ENCODE peak calls at places on chromosomes 4 and X, in eight cellular contexts. C, Q, J, V, G, Y, E and S are unnamed samples.

GRCh38 chr4:153083447-153083921 is 120.8 kb upstream of the TRIM2 start:
- DNase-seq in C (peak), Q (peak), J (peak), V (peak), G (peak), Y (peak), E (no peak), S (peak)

GRCh38 chr4:61938250-61938846 is 738.2 kb downstream of the ADGRL3 start:
- DNase-seq in C (no peak), Q (no peak), J (peak), V (no peak), G (no peak), Y (no peak), E (no peak), S (no peak)

GRCh38 chrX:319579-320125 is 1.1 kb upstream of the GTPBP6 start:
- DNase-seq in C (no peak), Q (no peak), J (no peak), V (peak), G (no peak), Y (no peak), E (peak), S (peak)

GRCh38 chrX:9440116-9440844 is 24.6 kb upstream of the TBL1X start:
- DNase-seq in C (no peak), Q (no peak), J (no peak), V (no peak), G (no peak), Y (no peak), E (no peak), S (no peak)

GRCh38 chr4:130368668-130369067 is 1272.7 kb downstream of the C4orf33 start:
- DNase-seq in C (no peak), Q (no peak), J (no peak), V (no peak), G (no peak), Y (no peak), E (no peak), S (no peak)

GRCh38 chrX:123476636-123477219 is 256.1 kb downstream of the THOC2 start:
- DNase-seq in C (no peak), Q (no peak), J (no peak), V (no peak), G (no peak), Y (no peak), E (no peak), S (no peak)

GRCh38 chr4:103032575-103032974 is 13.1 kb upstream of the SLC9B1 start:
- DNase-seq in C (no peak), Q (peak), J (peak), V (peak), G (no peak), Y (no peak), E (no peak), S (peak)

GRCh38 chr4:158020175-158020574 is 152.7 kb downstream of the GASK1B start:
- DNase-seq in C (peak), Q (no peak), J (no peak), V (no peak), G (no peak), Y (no peak), E (no peak), S (no peak)

GRCh38 chrX:123803331-123803983 is 56.4 kb upstream of the XIAP start:
- DNase-seq in C (peak), Q (peak), J (peak), V (no peak), G (no peak), Y (no peak), E (no peak), S (peak)

GRCh38 chrX:152960115-152960514 is 33.8 kb downstream of the PNMA5 start:
- DNase-seq in C (no peak), Q (no peak), J (no peak), V (no peak), G (no peak), Y (no peak), E (no peak), S (no peak)

GRCh38 chr4:119690871-119691270 is 62.3 kb upstream of the PDE5A start:
- DNase-seq in C (no peak), Q (no peak), J (no peak), V (no peak), G (no peak), Y (no peak), E (no peak), S (no peak)

GRCh38 chr4:182489607-182490006 is 246.4 kb downstream of the TENM3 start:
- DNase-seq in C (no peak), Q (no peak), J (no peak), V (no peak), G (no peak), Y (no peak), E (no peak), S (no peak)

GRCh38 chr4:74394476-74395136 is 29.7 kb downstream of the EREG start:
- DNase-seq in C (no peak), Q (no peak), J (no peak), V (no peak), G (no peak), Y (no peak), E (no peak), S (no peak)

GRCh38 chr4:15042529-15043167 is 40.4 kb downstream of the CPEB2 start:
- DNase-seq in C (peak), Q (no peak), J (no peak), V (no peak), G (no peak), Y (no peak), E (no peak), S (no peak)

GRCh38 chr4:94068712-94069111 is 139.0 kb upstream of the SMARCAD1 start:
- DNase-seq in C (no peak), Q (no peak), J (no peak), V (no peak), G (no peak), Y (no peak), E (no peak), S (no peak)

GRCh38 chr4:185708348-185708747 is 103.6 kb downstream of the SORBS2 start:
- DNase-seq in C (peak), Q (no peak), J (no peak), V (no peak), G (no peak), Y (no peak), E (no peak), S (no peak)

GRCh38 chrX:87873347-87873941 is 355.8 kb downstream of the KLHL4 start:
- DNase-seq in C (no peak), Q (peak), J (no peak), V (no peak), G (no peak), Y (no peak), E (no peak), S (no peak)

GRCh38 chr4:60396680-60397079 is 803.4 kb upstream of the ADGRL3 start:
- DNase-seq in C (no peak), Q (no peak), J (peak), V (no peak), G (no peak), Y (no peak), E (no peak), S (no peak)

GRCh38 chrX:10190367-10190766 is 33.6 kb downstream of the CLCN4 start:
- DNase-seq in C (no peak), Q (peak), J (peak), V (peak), G (no peak), Y (no peak), E (no peak), S (no peak)

GRCh38 chr4:68271851-68272756 is 26.6 kb upstream of the TMPRSS11B start:
- DNase-seq in C (peak), Q (peak), J (peak), V (peak), G (no peak), Y (no peak), E (no peak), S (no peak)

GRCh38 chr4:47642985-47643745 is 158.1 kb downstream of the ATP10D start:
- DNase-seq in C (no peak), Q (no peak), J (no peak), V (peak), G (no peak), Y (no peak), E (no peak), S (no peak)

GRCh38 chrX:40131644-40132376 is 34.1 kb upstream of the BCOR start:
- DNase-seq in C (no peak), Q (no peak), J (no peak), V (no peak), G (no peak), Y (no peak), E (no peak), S (no peak)

GRCh38 chrX:129938081-129938480 is 32.1 kb downstream of the UTP14A start:
- DNase-seq in C (no peak), Q (no peak), J (no peak), V (no peak), G (no peak), Y (no peak), E (no peak), S (no peak)

GRCh38 chr4:81136161-81136910 is 78.7 kb downstream of the PRKG2 start:
- DNase-seq in C (no peak), Q (no peak), J (no peak), V (no peak), G (no peak), Y (no peak), E (no peak), S (no peak)

GRCh38 chr4:41318839-41319530 is 62.3 kb downstream of the UCHL1 start:
- DNase-seq in C (peak), Q (peak), J (no peak), V (no peak), G (no peak), Y (no peak), E (no peak), S (no peak)

GRCh38 chr4:71550220-71551190 is 211.7 kb downstream of the SLC4A4 start:
- DNase-seq in C (no peak), Q (peak), J (no peak), V (peak), G (no peak), Y (no peak), E (no peak), S (no peak)

GRCh38 chr4:113502883-113503282 is 258.7 kb downstream of the CAMK2D start:
- DNase-seq in C (no peak), Q (no peak), J (no peak), V (no peak), G (no peak), Y (no peak), E (no peak), S (no peak)

GRCh38 chr4:31674313-31674947 is 954.3 kb downstream of the PCDH7 start:
- DNase-seq in C (no peak), Q (peak), J (peak), V (peak), G (no peak), Y (no peak), E (no peak), S (no peak)